ENCODE peak calls at places on chromosomes 12 and 14, in nine cellular contexts. D is EH, F is HCT116, H is choroid plexus epithelial cell, Q is GM20000, M is mesendoderm, V is midbrain, C is T-helper 1 cell, X is posterior vena cava. I is an unnamed sample.
A peak's percentile ranks its signal among the peaks of the same experiment; 100 is the strongest.

GRCh38 chr12:27015730-27016076 is 1.5 kb upstream of the TM7SF3 start:
- DNase-seq in M (peak; percentile 28), C (no peak), H (peak; percentile 71), Q (peak; percentile 47), F (peak; percentile 56), X (no peak), D (peak; percentile 41), V (no peak), I (peak; percentile 32)

GRCh38 chr14:84421611-84422010 is 1108.3 kb upstream of the FLRT2 start:
- DNase-seq in D (no peak), Q (no peak), X (no peak), V (no peak), H (no peak), M (no peak), F (no peak), C (no peak), I (no peak)

GRCh38 chr12:116604151-116604550 is 45.0 kb downstream of the MAP1LC3B2 start:
- DNase-seq in C (no peak), X (no peak), M (peak; percentile 38), F (no peak), D (peak; percentile 54), V (no peak), H (no peak), Q (no peak), I (no peak)

GRCh38 chr12:51409846-51410245 is 14.8 kb upstream of the SLC4A8 start:
- DNase-seq in V (no peak), C (no peak), F (no peak), Q (no peak), X (no peak), D (no peak), H (no peak), M (no peak), I (no peak)

GRCh38 chr12:57807285-57807684 is 11.2 kb downstream of the AVIL start:
- DNase-seq in X (peak; percentile 62), M (no peak), H (no peak), F (no peak), D (no peak), C (no peak), Q (no peak), V (no peak), I (no peak)

GRCh38 chr14:101707285-101707842 is 54.1 kb upstream of the PPP2R5C start:
- DNase-seq in X (no peak), C (peak; percentile 40), Q (peak; percentile 82), M (peak; percentile 92), F (peak; percentile 70), H (peak; percentile 94), V (peak; percentile 69), D (peak; percentile 83), I (peak; percentile 78)

GRCh38 chr14:76810953-76811400 is 1.7 kb downstream of the ANGEL1 start:
- DNase-seq in D (peak; percentile 44), F (peak; percentile 13), X (no peak), C (no peak), H (peak; percentile 54), V (peak; percentile 78), M (peak; percentile 68), Q (peak; percentile 49), I (peak; percentile 44)

GRCh38 chr12:94560416-94561221 is 89.7 kb downstream of the TMCC3 start:
- DNase-seq in D (peak; percentile 3), F (peak; percentile 35), H (peak; percentile 71), Q (peak; percentile 56), C (no peak), M (peak; percentile 81), X (peak; percentile 72), V (peak; percentile 33), I (peak; percentile 72)

GRCh38 chr14:105891631-105892452 is 365.5 kb downstream of the TMEM121 start:
- DNase-seq in M (no peak), F (no peak), D (no peak), X (peak; percentile 73), C (no peak), V (no peak), H (no peak), Q (no peak), I (peak; percentile 0)

GRCh38 chr12:113000433-113000832 is 22.1 kb downstream of the OAS2 start:
- DNase-seq in V (no peak), X (no peak), C (no peak), F (no peak), M (no peak), D (no peak), H (no peak), Q (no peak), I (no peak)

GRCh38 chr14:51014086-51014485 is 69.8 kb upstream of the PYGL start:
- DNase-seq in V (peak; percentile 59), M (no peak), F (no peak), D (peak; percentile 85), H (peak; percentile 72), X (no peak), Q (no peak), C (no peak), I (no peak)

GRCh38 chr14:65709576-65709975 is 297.0 kb downstream of the FUT8 start:
- DNase-seq in Q (no peak), V (no peak), F (no peak), D (no peak), H (no peak), M (no peak), C (no peak), X (no peak), I (no peak)

GRCh38 chr12:97595936-97596335 is 133.3 kb downstream of the RMST start:
- DNase-seq in D (no peak), F (no peak), Q (no peak), H (no peak), M (no peak), V (no peak), X (no peak), C (no peak), I (no peak)

GRCh38 chr12:11846504-11846903 is 197.0 kb downstream of the ETV6 start:
- DNase-seq in F (no peak), Q (no peak), H (no peak), M (no peak), C (no peak), X (no peak), V (no peak), D (no peak), I (no peak)

GRCh38 chr14:50972734-50973133 is 28.5 kb upstream of the PYGL start:
- DNase-seq in X (no peak), M (no peak), Q (no peak), F (no peak), H (no peak), D (no peak), V (no peak), C (no peak), I (no peak)